ENCODE peak calls at places on chromosomes 12 and 14, in six cellular contexts. J is coronary artery, S is nephron progenitor cell, Y is mammary epithelial cell, X is ovary, W is foreskin fibroblast. E is an unnamed sample.
A peak's percentile ranks its signal among the peaks of the same experiment; 100 is the strongest.

GRCh38 chr12:27133022-27133590 is 50.7 kb upstream of the C12orf71 start:
- DNase-seq in J (no peak), S (no peak), Y (no peak), X (no peak), W (no peak), E (no peak)

GRCh38 chr14:68945585-68946289 is 33.4 kb downstream of the ACTN1 start:
- DNase-seq in J (no peak), S (no peak), Y (no peak), X (no peak), W (no peak), E (no peak)

GRCh38 chr12:2270846-2271245 is 218.1 kb downstream of the CACNA1C start:
- DNase-seq in J (no peak), S (no peak), Y (no peak), X (no peak), W (no peak), E (no peak)

GRCh38 chr12:100142851-100143559 is at the start of gene BLTP3B:
- DNase-seq in J (peak; percentile 95), S (peak; percentile 97), Y (peak; percentile 69), X (peak; percentile 92), W (peak; percentile 93), E (peak; percentile 40)

GRCh38 chr12:16323638-16324037 is 23.8 kb upstream of the MGST1 start:
- DNase-seq in J (no peak), S (no peak), Y (no peak), X (no peak), W (no peak), E (no peak)

GRCh38 chr12:49131973-49132461 is 822 bp upstream of the TUBA1B start:
- DNase-seq in J (no peak), S (no peak), Y (peak; percentile 43), X (no peak), W (peak; percentile 66), E (no peak)

GRCh38 chr12:107655281-107656065 is 30.1 kb upstream of the PWP1 start:
- DNase-seq in J (no peak), S (no peak), Y (no peak), X (no peak), W (peak; percentile 56), E (no peak)

GRCh38 chr12:19190292-19191031 is 60.9 kb downstream of the PLEKHA5 start:
- DNase-seq in J (no peak), S (no peak), Y (peak; percentile 45), X (no peak), W (peak; percentile 72), E (peak; percentile 76)

GRCh38 chr14:105528859-105529505 is 2.6 kb downstream of the TMEM121 start:
- DNase-seq in J (no peak), S (no peak), Y (no peak), X (no peak), W (no peak), E (no peak)

GRCh38 chr14:91415794-91416743 is 1.6 kb downstream of the CCDC88C start:
- DNase-seq in J (no peak), S (no peak), Y (no peak), X (no peak), W (no peak), E (peak; percentile 88)

GRCh38 chr12:127295630-127296029 is 971.3 kb upstream of the TMEM132C start:
- DNase-seq in J (no peak), S (no peak), Y (no peak), X (no peak), W (no peak), E (no peak)

GRCh38 chr14:25400607-25401206 is 350.8 kb upstream of the STXBP6 start:
- DNase-seq in J (no peak), S (peak; percentile 68), Y (peak; percentile 18), X (no peak), W (peak; percentile 58), E (peak; percentile 46)

GRCh38 chr12:57003395-57003794 is 3.0 kb downstream of the ZBTB39 start:
- DNase-seq in J (no peak), S (no peak), Y (no peak), X (no peak), W (no peak), E (no peak)

GRCh38 chr14:20836668-20837338 is 34.2 kb upstream of the RNASE1 start:
- DNase-seq in J (no peak), S (no peak), Y (peak; percentile 22), X (no peak), W (peak; percentile 22), E (peak; percentile 52)

GRCh38 chr12:10466311-10466710 is 13.1 kb upstream of the KLRC1 start:
- DNase-seq in J (no peak), S (no peak), Y (no peak), X (no peak), W (no peak), E (no peak)

GRCh38 chr12:111841236-111841749 is 735 bp upstream of the MAPKAPK5 start:
- DNase-seq in J (no peak), S (no peak), Y (no peak), X (no peak), W (no peak), E (no peak)

GRCh38 chr12:64452559-64453329 is 824 bp downstream of the TBK1 start:
- DNase-seq in J (no peak), S (no peak), Y (peak; percentile 95), X (no peak), W (peak; percentile 80), E (peak; percentile 98)

GRCh38 chr14:22282429-22282828 is 306.6 kb downstream of the DAD1 start:
- DNase-seq in J (no peak), S (no peak), Y (no peak), X (no peak), W (no peak), E (no peak)

GRCh38 chr14:91883770-91884169 is 16.4 kb upstream of the TC2N start:
- DNase-seq in J (no peak), S (no peak), Y (no peak), X (no peak), W (peak; percentile 42), E (no peak)

GRCh38 chr12:107967170-107967569 is 161.9 kb upstream of the WSCD2 start:
- DNase-seq in J (no peak), S (no peak), Y (no peak), X (no peak), W (no peak), E (no peak)

GRCh38 chr14:26841920-26842741 is 244.3 kb upstream of the NOVA1 start:
- DNase-seq in J (no peak), S (no peak), Y (peak; percentile 1), X (peak; percentile 38), W (peak; percentile 97), E (peak; percentile 98)

GRCh38 chr14:50366115-50366514 is 30.6 kb downstream of the CDKL1 start:
- DNase-seq in J (no peak), S (no peak), Y (no peak), X (peak; percentile 60), W (peak; percentile 67), E (no peak)

GRCh38 chr12:12995088-12995487 is 5.0 kb downstream of the HEBP1 start:
- DNase-seq in J (no peak), S (no peak), Y (no peak), X (no peak), W (no peak), E (no peak)

GRCh38 chr12:67754933-67755697 is 106.6 kb downstream of the DYRK2 start:
- DNase-seq in J (no peak), S (no peak), Y (no peak), X (no peak), W (no peak), E (no peak)

GRCh38 chr14:49918709-49919108 is 25.8 kb downstream of the ARF6 start:
- DNase-seq in J (no peak), S (no peak), Y (no peak), X (no peak), W (no peak), E (no peak)

GRCh38 chr14:75519394-75519793 is 2.9 kb upstream of the BATF start:
- DNase-seq in J (no peak), S (no peak), Y (no peak), X (no peak), W (no peak), E (no peak)

GRCh38 chr14:75519826-75520692 is 2.2 kb upstream of the BATF start:
- DNase-seq in J (no peak), S (no peak), Y (no peak), X (no peak), W (peak; percentile 85), E (peak; percentile 17)

GRCh38 chr14:75520852-75521251 is 1.4 kb upstream of the BATF start:
- DNase-seq in J (no peak), S (no peak), Y (no peak), X (no peak), W (no peak), E (no peak)

GRCh38 chr14:75521415-75522199 is 662 bp upstream of the BATF start:
- DNase-seq in J (no peak), S (no peak), Y (no peak), X (no peak), W (no peak), E (no peak)

GRCh38 chr14:75518625-75519024 is 3.6 kb upstream of the BATF start:
- DNase-seq in J (no peak), S (no peak), Y (no peak), X (no peak), W (peak; percentile 27), E (peak; percentile 41)
- TF ChIP-seq CTCF in J (no peak), S (peak; percentile 13), Y (peak; percentile 38), X (no peak), W (no peak), E (peak; percentile 52)

DNA sequence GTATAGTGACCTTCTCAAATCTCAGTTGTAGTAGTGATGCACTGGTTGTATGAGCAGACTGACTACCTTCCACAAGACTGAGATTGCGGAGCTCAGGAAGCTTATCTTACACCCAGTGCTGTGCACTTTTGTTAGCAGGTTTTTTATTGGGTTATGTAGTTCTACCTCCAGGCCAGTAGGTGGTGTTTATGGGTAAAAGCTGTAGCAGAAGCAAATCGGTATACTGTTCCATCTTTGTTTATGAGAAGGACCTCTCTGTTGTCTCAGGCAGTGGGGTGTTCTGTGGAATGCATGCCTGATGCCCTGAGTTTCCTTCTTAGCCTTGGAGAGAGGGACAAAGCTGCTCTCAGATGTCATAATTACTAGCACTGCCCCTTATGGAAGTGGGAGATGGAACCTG is 217.8 kb downstream of the LRFN5 start:
- DNase-seq in J (no peak), S (no peak), Y (no peak), X (no peak), W (no peak), E (no peak)
- TF ChIP-seq CTCF in J (no peak), S (no peak), Y (peak; percentile 12), X (no peak), W (no peak), E (no peak)

GRCh38 chr12:132026796-132027500 is 77.2 kb downstream of the EP400 start:
- DNase-seq in J (no peak), S (no peak), Y (no peak), X (no peak), W (no peak), E (no peak)
- TF ChIP-seq CTCF in J (no peak), S (no peak), Y (no peak), X (no peak), W (no peak), E (no peak)

DNA sequence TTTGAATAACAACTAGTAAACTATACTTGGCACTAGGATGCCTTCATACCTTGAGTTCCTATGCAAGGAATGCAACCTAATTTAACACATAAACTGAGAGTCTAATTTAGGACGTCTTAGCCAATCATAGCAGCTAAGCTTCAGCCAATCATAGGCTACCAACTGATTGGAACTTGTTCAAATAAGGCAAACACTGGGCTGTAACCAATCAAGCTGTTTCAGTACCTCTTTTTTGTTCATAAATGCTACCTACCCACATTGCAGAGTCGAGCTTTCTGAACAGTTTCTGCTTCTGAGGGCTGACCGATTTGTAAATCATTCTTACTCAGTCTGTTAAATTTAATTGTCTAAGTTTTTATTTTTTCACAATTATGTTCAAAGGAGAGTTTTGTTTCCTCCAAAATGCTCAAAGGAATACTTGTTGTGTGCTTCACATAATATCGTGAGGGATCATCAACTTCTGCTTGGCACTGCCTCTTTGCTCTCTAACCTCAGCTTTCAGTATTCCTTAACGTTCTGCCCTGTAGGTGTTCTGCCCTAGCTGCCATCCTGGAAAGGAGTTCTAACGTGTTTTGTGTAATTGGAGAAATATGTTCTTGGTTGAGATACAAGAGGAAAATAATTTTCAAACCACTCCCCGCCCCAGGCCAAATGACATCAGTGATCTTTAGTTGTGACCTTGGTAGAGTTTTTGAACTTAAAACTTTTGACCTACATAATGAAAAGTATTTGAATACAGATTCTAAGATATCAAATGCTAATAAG is 380.4 kb upstream of the MIS18BP1 start:
- DNase-seq in J (no peak), S (no peak), Y (peak; percentile 72), X (no peak), W (no peak), E (peak; percentile 51)
- TF ChIP-seq CTCF in J (no peak), S (no peak), Y (no peak), X (no peak), W (no peak), E (no peak)